ENCODE peak calls at places on chromosome 17, in seven cellular contexts. E is cardiac muscle cell; Q is fibroblast of lung; P is effector memory CD4-positive, alpha-beta T cell; R is OCI-LY7; M is adrenal gland; S is ovary. B is an unnamed sample. For H3K4me1, the result is how much of the 10 kb centered on the place peaks cover.

GRCh38 chr17:77253611-77254051 is 112.9 kb downstream of the SEC14L1 start:
- DNase-seq in R (peak), S (no peak), M (no peak), P (no peak), E (peak), Q (peak), B (no peak)

GRCh38 chr17:20955437-20956323 is 87.1 kb downstream of the USP22 start:
- DNase-seq in R (no peak), S (peak), Q (peak), E (peak), M (peak), P (no peak), B (peak)

GRCh38 chr17:50352072-50352692 is 6.3 kb downstream of the XYLT2 start:
- DNase-seq in E (no peak), R (no peak), S (peak), Q (no peak), M (peak), P (no peak), B (peak)

GRCh38 chr17:32497431-32498205 is 10.8 kb downstream of the CDK5R1 start:
- DNase-seq in P (no peak), M (no peak), Q (peak), S (no peak), R (no peak), E (no peak), B (no peak)

GRCh38 chr17:28563475-28563874 is 7.8 kb downstream of the PIGS start:
- DNase-seq in R (no peak), P (no peak), E (peak), S (no peak), Q (peak), M (no peak), B (no peak)

GRCh38 chr17:61208301-61209098 is 191.1 kb upstream of the TBX2 start:
- DNase-seq in S (no peak), E (peak), Q (peak), R (no peak), M (no peak), P (no peak), B (no peak)

GRCh38 chr17:69492410-69493071 is 78.0 kb downstream of the MAP2K6 start:
- DNase-seq in R (no peak), Q (peak), P (no peak), M (no peak), S (no peak), E (peak), B (no peak)

GRCh38 chr17:10226930-10227695 is 28.7 kb upstream of the GAS7 start:
- DNase-seq in R (peak), M (peak), Q (peak), E (peak), S (peak), P (peak), B (peak)

GRCh38 chr17:36934759-36935630 is 2.3 kb upstream of the LHX1 start:
- DNase-seq in R (no peak), P (no peak), Q (no peak), S (no peak), E (peak), M (no peak), B (no peak)

GRCh38 chr17:29855686-29856085 is 74.3 kb downstream of the SSH2 start:
- DNase-seq in M (no peak), S (no peak), Q (peak), P (no peak), E (peak), R (no peak), B (no peak)

GRCh38 chr17:6476061-6476833 is 32.0 kb downstream of the PIMREG start:
- DNase-seq in P (no peak), M (no peak), Q (no peak), S (no peak), R (no peak), E (no peak), B (no peak)

GRCh38 chr17:56020369-56020768 is 132.9 kb upstream of the ANKFN1 start:
- DNase-seq in P (no peak), Q (no peak), S (no peak), R (no peak), M (no peak), E (no peak), B (no peak)

GRCh38 chr17:80254396-80255241 is 6.0 kb upstream of the RNF213 start:
- DNase-seq in R (peak), Q (peak), E (peak), P (peak), S (no peak), M (peak), B (peak)

GRCh38 chr17:66834426-66834918 is 445 bp upstream of the CACNG5 start:
- DNase-seq in R (no peak), Q (no peak), M (no peak), P (no peak), E (no peak), S (no peak), B (no peak)

GRCh38 chr17:15249487-15249886 is 15.6 kb downstream of the PMP22 start:
- DNase-seq in M (no peak), P (no peak), Q (no peak), R (no peak), S (no peak), E (no peak), B (no peak)

GRCh38 chr17:27295945-27296344 is 2.0 kb downstream of the WSB1 start:
- DNase-seq in M (no peak), P (no peak), S (no peak), E (peak), R (no peak), Q (no peak), B (no peak)

GRCh38 chr17:27414271-27414670 is 42.0 kb upstream of the KSR1 start:
- DNase-seq in M (no peak), S (no peak), R (no peak), E (no peak), P (no peak), Q (peak), B (no peak)

GRCh38 chr17:8941520-8941919 is 24.0 kb downstream of the PIK3R5 start:
- DNase-seq in P (peak), M (no peak), Q (no peak), S (no peak), R (no peak), E (no peak), B (peak)

GRCh38 chr17:47239663-47240374 is 13.8 kb upstream of the ITGB3 start:
- DNase-seq in E (peak), M (peak), R (peak), S (peak), Q (peak), P (no peak), B (peak)

GRCh38 chr17:60091908-60092331 is 13.2 kb upstream of the HEATR6 start:
- DNase-seq in Q (no peak), P (no peak), R (no peak), E (peak), S (no peak), M (no peak), B (no peak)

GRCh38 chr17:610285-610684 is 104.4 kb downstream of the VPS53 start:
- DNase-seq in M (no peak), Q (no peak), S (no peak), R (no peak), E (no peak), P (no peak), B (no peak)

GRCh38 chr17:60573139-60573975 is 26.6 kb upstream of the PPM1D start:
- DNase-seq in P (no peak), R (no peak), M (no peak), S (no peak), Q (no peak), E (peak), B (no peak)

GRCh38 chr17:9890124-9890523 is 14.9 kb downstream of the RCVRN start:
- DNase-seq in Q (no peak), P (no peak), R (peak), S (no peak), M (no peak), E (peak), B (no peak)

GRCh38 chr17:12918132-12918531 is 99.7 kb downstream of the ELAC2 start:
- DNase-seq in M (no peak), R (no peak), E (peak), P (no peak), S (no peak), Q (no peak), B (no peak)

GRCh38 chr17:1239210-1239609 is 31.0 kb upstream of the BHLHA9 start:
- DNase-seq in S (no peak), R (no peak), E (peak), P (no peak), Q (no peak), M (no peak), B (no peak)

GRCh38 chr17:13244511-13244910 is 226.7 kb upstream of the ELAC2 start:
- DNase-seq in M (no peak), R (no peak), Q (peak), P (no peak), E (peak), S (no peak), B (no peak)

GRCh38 chr17:48564200-48565023 is 13.7 kb downstream of the HOXB4 start:
- DNase-seq in R (no peak), M (no peak), Q (no peak), E (peak), P (no peak), S (no peak), B (peak)

GRCh38 chr17:50394711-50395110 is 2.6 kb downstream of the LRRC59 start:
- DNase-seq in M (no peak), S (no peak), P (no peak), Q (no peak), R (no peak), E (peak), B (no peak)

GRCh38 chr17:58191259-58191896 is 1.1 kb upstream of the EPX start:
- DNase-seq in S (no peak), M (no peak), Q (no peak), R (no peak), E (no peak), P (no peak), B (no peak)

GRCh38 chr17:33750943-33751701 is 458.0 kb upstream of the ASIC2 start:
- DNase-seq in S (peak), Q (peak), R (peak), E (peak), M (peak), P (peak), B (peak)

GRCh38 chr17:54261465-54261864 is 438.7 kb downstream of the KIF2B start:
- DNase-seq in Q (no peak), M (no peak), R (no peak), E (no peak), S (no peak), P (no peak), B (no peak)
- H3K4me1 ChIP-seq in Q (under half), M (under half), R (under half), E (under half), S (under half), P (under half), B (under half)

GRCh38 chr17:42181851-42182207 is 887 bp upstream of the KCNH4 start:
- DNase-seq in E (no peak), M (no peak), P (no peak), Q (no peak), S (no peak), R (no peak), B (no peak)

GRCh38 chr17:42179335-42179734 is 1.6 kb downstream of the KCNH4 start:
- DNase-seq in Q (no peak), E (no peak), M (no peak), P (no peak), S (no peak), R (no peak), B (no peak)

GRCh38 chr17:42180922-42181850 is at the start of gene KCNH4:
- DNase-seq in E (peak), P (peak), M (peak), S (peak), R (peak), Q (peak), B (peak)

GRCh38 chr17:42179911-42180410 is 981 bp downstream of the KCNH4 start:
- DNase-seq in P (no peak), E (peak), Q (peak), M (peak), S (peak), R (peak), B (peak)

GRCh38 chr17:42180411-42180921 is 476 bp downstream of the KCNH4 start:
- DNase-seq in M (no peak), P (no peak), S (no peak), Q (no peak), E (no peak), R (no peak), B (no peak)
- H3K4me3 ChIP-seq in M (no peak), P (peak), S (peak), Q (peak), E (peak), R (peak), B (peak)

GRCh38 chr17:39598635-39599005 is 9.1 kb downstream of the NEUROD2 start:
- DNase-seq in E (no peak), M (no peak), R (no peak), Q (no peak), P (no peak), S (no peak), B (no peak)
- H3K4me1 ChIP-seq in E (under half), M (under half), R (under half), Q (under half), P (under half), S (under half), B (under half)

DNA sequence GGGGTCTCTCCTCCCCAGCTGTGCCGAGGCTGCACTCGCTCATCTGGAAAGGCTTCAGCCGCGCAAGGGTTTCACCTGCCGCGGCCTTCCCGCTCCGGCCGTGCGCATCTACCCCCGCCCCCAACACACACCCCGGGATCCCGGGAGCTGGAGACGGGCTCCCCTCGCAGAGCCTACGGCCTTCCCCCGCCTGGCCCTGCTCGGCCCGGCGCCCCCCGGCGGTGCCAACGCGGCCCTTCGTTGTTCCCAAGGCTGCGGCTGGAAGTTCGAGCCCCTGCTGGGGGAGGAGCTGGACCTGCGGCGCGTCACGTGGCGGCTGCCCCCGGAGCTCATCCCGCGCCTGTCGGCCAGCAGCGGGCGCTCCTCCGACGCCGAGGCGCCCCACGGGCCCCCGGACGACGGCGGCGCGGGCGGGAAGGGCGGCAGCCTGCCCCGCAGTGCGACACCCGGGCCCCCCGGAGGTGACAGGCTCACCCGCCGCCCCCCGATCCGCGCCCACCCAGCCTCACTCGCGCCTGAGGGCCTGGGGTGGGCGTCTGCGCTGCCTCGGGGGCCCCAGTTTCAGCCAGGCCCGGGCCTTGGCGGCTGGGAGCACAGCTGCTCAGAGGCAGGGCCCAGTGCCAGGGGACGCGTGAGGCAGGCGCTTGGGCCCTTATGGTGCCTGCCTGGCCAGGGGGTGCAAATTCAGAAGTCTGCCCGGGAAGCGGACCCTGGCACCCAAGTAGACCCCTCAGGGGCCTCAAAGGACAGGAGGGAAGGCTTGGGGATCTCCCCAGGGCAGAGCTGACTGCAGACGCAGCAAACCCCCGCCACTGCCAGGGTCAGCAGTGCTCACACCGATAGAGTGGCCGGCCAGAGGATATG is 11.2 kb downstream of the GALK1 start:
- DNase-seq in Q (peak), E (peak), R (peak), S (peak), P (peak), M (peak), B (peak)
- H3K4me3 ChIP-seq in Q (peak), E (peak), R (peak), S (peak), P (peak), M (no peak), B (peak)

GRCh38 chr17:46176975-46177374 is 16.3 kb downstream of the KANSL1 start:
- DNase-seq in P (no peak), Q (no peak), S (no peak), E (no peak), R (no peak), M (no peak), B (no peak)
- H3K4me1 ChIP-seq in P (under half), Q (under half), S (under half), E (under half), R (under half), M (under half), B (under half)

GRCh38 chr17:81932333-81932983 is 4.6 kb downstream of the PYCR1 start:
- DNase-seq in S (no peak), P (no peak), M (no peak), Q (no peak), E (no peak), R (peak), B (peak)

GRCh38 chr17:81934098-81934757 is 2.9 kb downstream of the PYCR1 start:
- DNase-seq in S (no peak), R (no peak), M (no peak), P (no peak), Q (no peak), E (no peak), B (no peak)

GRCh38 chr17:81934850-81935708 is 2.0 kb downstream of the PYCR1 start:
- DNase-seq in P (no peak), R (no peak), Q (no peak), S (no peak), E (no peak), M (no peak), B (no peak)

GRCh38 chr17:81931557-81932332 is 4.2 kb upstream of the MAFG start:
- DNase-seq in P (no peak), M (no peak), R (no peak), S (no peak), E (no peak), Q (no peak), B (no peak)

DNA sequence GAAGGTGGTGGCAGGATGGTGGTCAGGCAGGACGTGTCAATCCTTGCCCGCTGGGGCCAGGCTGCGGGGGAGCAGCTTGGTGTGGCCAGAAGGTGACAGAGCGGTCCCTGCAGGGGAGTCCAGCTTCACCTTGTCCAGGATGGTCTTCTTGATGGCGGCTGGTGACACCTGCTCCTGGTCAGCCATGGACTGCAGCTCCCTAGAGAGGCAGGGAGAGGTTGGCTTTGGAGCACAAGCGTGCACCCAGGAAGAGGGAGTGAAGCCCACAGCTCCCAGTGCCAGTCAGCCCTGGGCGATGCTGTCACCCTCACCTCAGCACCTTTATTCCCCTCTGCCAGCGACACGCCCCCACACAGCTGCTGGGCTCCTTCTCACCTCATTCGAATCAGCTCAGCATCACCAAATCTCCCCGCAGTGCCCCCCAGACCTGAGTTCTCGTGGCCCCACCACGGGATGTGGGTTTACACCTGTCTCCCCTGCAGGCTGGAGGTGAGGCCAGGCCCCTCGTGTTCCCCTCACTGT is 3.9 kb downstream of the PYCR1 start:
- DNase-seq in P (no peak), R (no peak), M (no peak), E (no peak), S (no peak), Q (no peak), B (peak)
- H3K4me3 ChIP-seq in P (no peak), R (no peak), M (no peak), E (no peak), S (no peak), Q (no peak), B (no peak)

DNA sequence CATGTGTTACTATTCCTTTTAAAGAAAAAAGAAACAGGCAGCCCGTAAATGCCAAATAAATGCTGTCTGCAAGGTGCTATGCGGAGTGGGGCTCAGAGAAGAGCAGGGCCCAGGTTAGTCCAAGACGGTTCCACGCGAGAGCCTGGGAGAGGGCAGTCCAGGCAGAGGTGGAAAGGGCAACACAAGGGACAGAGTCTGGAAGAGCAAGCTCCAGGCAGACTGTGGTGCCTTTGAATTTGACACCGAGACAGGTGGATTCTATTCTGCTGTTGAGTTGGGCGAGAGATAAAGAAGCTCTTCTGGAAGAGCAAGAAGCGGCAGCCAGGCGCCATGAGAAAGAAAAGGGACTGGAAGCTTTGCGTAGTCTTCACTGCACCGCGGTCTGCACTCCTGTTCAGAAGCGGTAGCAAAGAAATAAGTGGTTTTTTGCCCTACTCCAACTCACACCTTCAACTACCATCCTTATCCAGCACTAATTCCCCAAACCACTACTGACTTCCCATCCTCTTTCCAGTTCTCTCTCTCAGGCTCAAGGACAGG is 55.5 kb downstream of the CYTH1 start:
- DNase-seq in S (no peak), E (no peak), Q (no peak), R (no peak), M (no peak), P (no peak), B (no peak)
- H3K4me1 ChIP-seq in S (under half), E (under half), Q (under half), R (half or more), M (under half), P (half or more), B (under half)